ENCODE peak calls at places on chromosome 4, in seven cellular contexts. P, Y, H, R, L, T and O are unnamed samples.

GRCh38 chr4:36082817-36083216 is 161.5 kb downstream of the ARAP2 start:
- DNase-seq in P (no peak), Y (no peak), H (no peak), R (no peak), L (no peak), T (no peak), O (no peak)

GRCh38 chr4:73891739-73892405 is 22.7 kb downstream of the CXCL1 start:
- DNase-seq in P (no peak), Y (no peak), H (no peak), R (no peak), L (no peak), T (no peak), O (no peak)

GRCh38 chr4:158020175-158020574 is 152.7 kb downstream of the GASK1B start:
- DNase-seq in P (no peak), Y (no peak), H (peak; percentile 57), R (no peak), L (peak; percentile 78), T (no peak), O (peak; percentile 51)

GRCh38 chr4:183264614-183265013 is 55.5 kb downstream of the CLDN22 start:
- DNase-seq in P (no peak), Y (no peak), H (no peak), R (no peak), L (no peak), T (no peak), O (no peak)

GRCh38 chr4:153022233-153022632 is 86.1 kb downstream of the FHDC1 start:
- DNase-seq in P (no peak), Y (peak; percentile 19), H (no peak), R (no peak), L (no peak), T (peak; percentile 78), O (peak; percentile 12)

GRCh38 chr4:88729146-88729755 is 31.6 kb upstream of the NAP1L5 start:
- DNase-seq in P (no peak), Y (no peak), H (no peak), R (no peak), L (no peak), T (no peak), O (no peak)

GRCh38 chr4:136651932-136652331 is 880.4 kb downstream of the PCDH18 start:
- DNase-seq in P (no peak), Y (no peak), H (no peak), R (no peak), L (no peak), T (no peak), O (no peak)

GRCh38 chr4:181760560-181760959 is 482.6 kb upstream of the TENM3 start:
- DNase-seq in P (no peak), Y (no peak), H (no peak), R (no peak), L (no peak), T (no peak), O (no peak)

GRCh38 chr4:141275834-141276233 is 55.1 kb downstream of the ZNF330 start:
- DNase-seq in P (no peak), Y (no peak), H (no peak), R (no peak), L (no peak), T (no peak), O (no peak)

GRCh38 chr4:151228196-151229119 is 48.5 kb upstream of the PRSS48 start:
- DNase-seq in P (no peak), Y (no peak), H (no peak), R (no peak), L (no peak), T (no peak), O (no peak)

GRCh38 chr4:82797591-82798081 is 960 bp downstream of the SCD5 start:
- DNase-seq in P (no peak), Y (peak; percentile 36), H (no peak), R (no peak), L (no peak), T (no peak), O (peak; percentile 44)

GRCh38 chr4:5370286-5370685 is 319.0 kb downstream of the STK32B start:
- DNase-seq in P (no peak), Y (no peak), H (no peak), R (no peak), L (no peak), T (no peak), O (no peak)

GRCh38 chr4:148170408-148171385 is 271.5 kb downstream of the NR3C2 start:
- DNase-seq in P (peak; percentile 27), Y (no peak), H (no peak), R (no peak), L (no peak), T (no peak), O (peak; percentile 67)

GRCh38 chr4:25783943-25784342 is 78.8 kb downstream of the SEL1L3 start:
- DNase-seq in P (no peak), Y (no peak), H (no peak), R (no peak), L (no peak), T (no peak), O (no peak)

GRCh38 chr4:84826681-84827080 is 139.8 kb downstream of the WDFY3 start:
- DNase-seq in P (no peak), Y (no peak), H (no peak), R (no peak), L (no peak), T (no peak), O (no peak)

GRCh38 chr4:172982151-172982590 is 186.4 kb upstream of the GALNT7 start:
- DNase-seq in P (no peak), Y (no peak), H (no peak), R (no peak), L (peak; percentile 86), T (no peak), O (no peak)

GRCh38 chr4:139297001-139297410 is 4.3 kb upstream of the NAA15 start:
- DNase-seq in P (no peak), Y (no peak), H (no peak), R (no peak), L (no peak), T (no peak), O (no peak)

GRCh38 chr4:117135634-117136354 is 50.4 kb upstream of the TRAM1L1 start:
- DNase-seq in P (no peak), Y (no peak), H (no peak), R (no peak), L (no peak), T (no peak), O (no peak)

GRCh38 chr4:10113362-10114047 is 3.1 kb downstream of the WDR1 start:
- DNase-seq in P (no peak), Y (no peak), H (no peak), R (no peak), L (no peak), T (no peak), O (no peak)
- H3K4me1 ChIP-seq in P (peaks cover 22% of the 10 kb centered on the region), Y (peaks cover 37% of the 10 kb centered on the region), H (peaks cover 11% of the 10 kb centered on the region), R (peaks cover 20% of the 10 kb centered on the region), L (peaks cover 49% of the 10 kb centered on the region), T (peaks cover 76% of the 10 kb centered on the region), O (peaks cover 53% of the 10 kb centered on the region)

GRCh38 chr4:108168672-108169562 is at the start of gene LEF1:
- DNase-seq in P (peak; percentile 85), Y (peak; percentile 90), H (peak; percentile 43), R (peak; percentile 34), L (no peak), T (no peak), O (peak; percentile 64)

GRCh38 chr4:108166038-108166437 is 2.7 kb downstream of the LEF1 start:
- DNase-seq in P (peak; percentile 48), Y (no peak), H (no peak), R (no peak), L (no peak), T (no peak), O (no peak)

GRCh38 chr4:108165601-108166000 is 3.1 kb downstream of the LEF1 start:
- DNase-seq in P (peak; percentile 72), Y (no peak), H (no peak), R (no peak), L (no peak), T (no peak), O (no peak)

GRCh38 chr4:108168213-108168671 is 490 bp downstream of the LEF1 start:
- DNase-seq in P (no peak), Y (no peak), H (no peak), R (no peak), L (no peak), T (no peak), O (no peak)

DNA sequence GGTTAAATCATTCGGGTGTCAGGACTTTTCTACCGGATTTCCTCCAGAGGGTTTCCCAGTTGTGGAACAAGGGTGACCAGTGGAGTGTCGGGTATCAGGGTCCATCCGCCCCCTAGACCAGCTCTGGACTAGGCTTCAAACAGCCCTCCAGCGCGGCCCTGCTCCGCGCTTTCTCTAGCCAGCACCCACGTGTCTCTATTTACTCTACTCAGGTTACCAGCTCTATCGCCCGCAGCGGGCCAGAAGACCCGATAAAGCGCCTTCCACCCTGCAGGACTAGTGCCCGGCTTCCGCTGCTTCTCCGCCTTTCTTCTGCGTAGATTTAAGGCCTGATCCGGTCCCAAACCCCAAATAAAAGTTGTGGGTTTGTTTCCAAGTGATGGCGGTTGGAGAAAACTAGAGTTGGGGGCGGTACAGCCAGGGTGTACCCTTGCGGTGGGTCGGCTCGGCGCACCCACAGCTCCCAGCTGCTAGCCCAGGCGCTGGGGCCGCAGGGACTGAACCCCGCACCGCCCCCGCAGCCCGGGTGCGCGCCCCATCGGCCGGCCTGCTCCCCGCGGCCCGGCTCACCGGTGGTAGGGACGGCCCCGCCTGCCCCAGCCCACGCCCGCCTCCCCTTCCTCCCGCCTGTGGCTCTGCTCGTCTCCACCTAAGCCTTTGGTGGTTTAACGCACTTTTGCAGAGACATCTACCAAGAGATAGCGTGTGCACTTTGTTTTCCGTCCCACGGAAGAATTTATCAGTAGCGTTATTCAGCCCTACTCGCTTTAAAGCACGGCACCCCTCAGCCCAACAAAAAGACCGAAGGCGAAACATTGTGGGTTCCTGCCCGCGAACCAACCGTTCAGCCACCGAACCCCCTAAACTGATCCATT is 2.1 kb downstream of the LEF1 start:
- DNase-seq in P (peak; percentile 79), Y (peak; percentile 88), H (peak; percentile 34), R (no peak), L (no peak), T (no peak), O (peak; percentile 54)
- TF ChIP-seq CTCF in P (peak; percentile 38), Y (no peak), H (no peak), R (no peak), L (no peak), T (no peak), O (no peak)

GRCh38 chr4:8238515-8239053 is 31.0 kb upstream of the HTRA3 start:
- DNase-seq in P (peak; percentile 37), Y (peak; percentile 68), H (no peak), R (peak; percentile 50), L (no peak), T (peak; percentile 34), O (no peak)
- H3K4me1 ChIP-seq in P (peaks cover 10% of the 10 kb centered on the region), Y (peaks cover 8% of the 10 kb centered on the region), H (no peaks in the 10 kb centered on the region), R (peaks cover 5% of the 10 kb centered on the region), L (no peaks in the 10 kb centered on the region), T (peaks cover 14% of the 10 kb centered on the region), O (peaks cover 3% of the 10 kb centered on the region)

DNA sequence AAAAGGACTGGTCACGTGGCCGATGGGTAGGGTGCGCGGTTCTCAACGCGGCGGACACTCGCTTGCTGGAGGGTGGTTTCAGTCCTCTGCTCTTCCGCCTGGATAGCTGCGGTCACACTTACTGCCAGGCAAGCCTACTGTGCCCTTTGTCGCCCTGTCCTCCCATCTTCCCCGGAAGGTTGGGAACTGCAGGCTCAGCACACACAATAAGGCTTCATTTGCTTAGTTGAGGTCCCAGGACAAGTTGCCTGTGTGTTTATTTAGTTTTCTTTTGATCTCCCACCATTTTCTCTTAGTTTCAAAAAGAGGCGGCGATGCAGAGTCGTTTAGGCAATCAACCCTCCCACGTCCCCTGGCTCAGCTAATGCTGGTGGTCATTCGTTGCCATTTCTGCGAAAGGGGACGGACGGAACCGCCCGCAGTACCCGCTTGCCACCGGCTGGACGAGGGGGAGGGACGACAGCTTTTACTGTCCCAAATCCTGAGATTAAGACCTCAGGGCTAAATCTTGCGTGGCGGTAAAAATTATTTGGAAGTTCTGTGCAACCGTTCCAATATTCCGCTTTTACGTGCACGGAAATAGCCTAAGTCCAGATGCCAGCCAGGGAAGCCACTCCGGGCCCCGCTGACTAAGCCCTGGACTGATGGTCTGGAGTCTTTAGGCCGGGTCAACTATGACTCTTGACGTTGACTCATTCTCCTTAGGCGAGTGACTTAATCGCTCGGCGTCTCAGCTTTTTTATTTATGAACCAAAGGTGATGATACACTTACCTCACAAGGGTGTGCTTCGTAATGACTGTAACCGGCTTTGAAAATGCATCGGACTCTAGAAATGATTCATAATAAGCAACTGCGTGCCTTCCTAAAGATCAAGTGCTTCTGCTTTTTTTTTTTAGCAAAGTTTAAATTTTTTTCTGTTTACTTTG is 671 bp upstream of the EIF4E start:
- DNase-seq in P (peak; percentile 24), Y (no peak), H (peak; percentile 57), R (peak; percentile 65), L (peak; percentile 96), T (peak; percentile 76), O (peak; percentile 77)
- TF ChIP-seq CTCF in P (no peak), Y (peak; percentile 2), H (no peak), R (no peak), L (peak; percentile 8), T (peak; percentile 22), O (no peak)